ENCODE peak calls at places on chromosomes 13 and 19, in nine cellular contexts. M, S, H, L, P, Y, D, Q and F are unnamed samples.

GRCh38 chr13:75369986-75370385 is 112.0 kb downstream of the TBC1D4 start:
- DNase-seq in D (no peak), Q (no peak), P (peak), M (peak), S (no peak), Y (no peak), H (no peak), L (no peak), F (no peak)

GRCh38 chr13:110006304-110006703 is 219.9 kb upstream of the IRS2 start:
- DNase-seq in H (no peak), Y (no peak), P (no peak), S (no peak), Q (no peak), L (peak), D (peak), M (no peak), F (peak)

GRCh38 chr13:44932850-44933251 is 56.4 kb downstream of the NUFIP1 start:
- DNase-seq in H (peak), D (no peak), P (peak), S (peak), M (no peak), L (peak), Y (no peak), Q (no peak), F (peak)

GRCh38 chr13:73940098-73940497 is 194.1 kb downstream of the KLF12 start:
- DNase-seq in Q (no peak), H (peak), M (no peak), L (no peak), D (no peak), Y (no peak), P (no peak), S (peak), F (no peak)

GRCh38 chr13:82374719-82375118 is 1507.6 kb downstream of the SLITRK1 start:
- DNase-seq in H (no peak), D (no peak), Y (no peak), L (no peak), P (no peak), M (no peak), Q (no peak), S (no peak), F (no peak)

GRCh38 chr13:40394304-40394983 is 272.0 kb downstream of the FOXO1 start:
- DNase-seq in Q (no peak), P (peak), S (no peak), D (no peak), H (no peak), L (peak), M (no peak), Y (no peak), F (no peak)

GRCh38 chr19:406999-407491 is 1.9 kb downstream of the C2CD4C start:
- DNase-seq in H (no peak), Q (no peak), S (no peak), M (peak), D (peak), L (no peak), P (no peak), Y (peak), F (no peak)

GRCh38 chr13:98405107-98405571 is 171.8 kb downstream of the STK24 start:
- DNase-seq in Q (no peak), Y (no peak), M (no peak), P (peak), S (no peak), D (no peak), H (no peak), L (peak), F (peak)

GRCh38 chr19:35468637-35469036 is 20.6 kb downstream of the FFAR2 start:
- DNase-seq in L (peak), M (peak), Q (peak), D (no peak), H (peak), S (peak), Y (no peak), P (peak), F (no peak)

GRCh38 chr13:50208826-50209335 is 193.6 kb downstream of the KCNRG start:
- DNase-seq in S (peak), L (peak), Y (peak), H (peak), M (peak), D (peak), Q (peak), P (peak), F (peak)

GRCh38 chr13:50319603-50320296 is 304.5 kb downstream of the KCNRG start:
- DNase-seq in M (no peak), H (no peak), D (no peak), S (peak), Y (no peak), Q (no peak), L (peak), P (peak), F (peak)

GRCh38 chr13:44013666-44014291 is 134.1 kb downstream of the LACC1 start:
- DNase-seq in H (no peak), L (peak), Q (no peak), P (peak), M (no peak), D (no peak), S (peak), Y (no peak), F (peak)

GRCh38 chr13:46582190-46582589 is 29.2 kb downstream of the LRCH1 start:
- DNase-seq in Y (no peak), D (no peak), S (no peak), P (no peak), M (no peak), Q (no peak), H (no peak), L (no peak), F (no peak)

GRCh38 chr19:11025445-11025844 is 63.8 kb upstream of the LDLR start:
- DNase-seq in P (peak), H (no peak), Q (no peak), L (no peak), S (no peak), M (no peak), D (no peak), Y (no peak), F (no peak)

GRCh38 chr19:12611361-12611699 is 610 bp downstream of the ZNF791 start:
- DNase-seq in H (peak), M (peak), D (peak), L (peak), P (peak), S (peak), Y (peak), Q (peak), F (peak)

GRCh38 chr13:80047406-80047805 is 293.5 kb downstream of the SPRY2 start:
- DNase-seq in P (peak), S (no peak), H (no peak), D (no peak), Q (no peak), Y (no peak), M (no peak), L (peak), F (peak)

GRCh38 chr13:39023316-39023715 is 14.6 kb downstream of the PROSER1 start:
- DNase-seq in Q (no peak), P (peak), S (no peak), Y (no peak), D (no peak), H (no peak), M (no peak), L (peak), F (no peak)

GRCh38 chr19:4025317-4025716 is 17.8 kb downstream of the PIAS4 start:
- DNase-seq in Y (no peak), P (no peak), L (no peak), Q (no peak), D (no peak), S (no peak), M (peak), H (no peak), F (no peak)
- H3K4me3 ChIP-seq in Y (no peak), P (no peak), L (no peak), Q (no peak), D (no peak), S (no peak), M (no peak), H (no peak), F (no peak)

DNA sequence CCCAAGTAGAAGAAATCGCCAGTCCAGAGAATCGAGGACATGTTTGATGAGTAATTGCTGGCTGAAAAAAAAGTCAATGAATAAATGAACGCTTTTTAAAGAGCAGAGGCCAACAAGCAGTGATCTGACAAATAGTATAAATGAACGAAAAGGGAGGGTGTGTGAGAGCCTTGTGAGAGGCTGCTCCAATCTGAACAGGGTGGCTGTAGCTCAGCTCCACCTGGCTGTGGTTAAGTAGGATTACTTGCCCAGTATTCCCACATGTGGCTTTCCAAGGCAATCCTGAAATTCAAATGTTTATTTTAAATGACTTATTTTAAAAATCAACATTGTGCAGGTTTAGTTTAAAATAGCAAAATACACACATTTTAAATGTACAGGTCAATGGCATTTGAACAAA is 117.0 kb downstream of the TSHZ3 start:
- DNase-seq in M (no peak), P (peak), S (no peak), L (no peak), Y (no peak), D (no peak), H (no peak), Q (no peak), F (peak)
- TF ChIP-seq CTCF in M (no peak), P (no peak), S (no peak), L (no peak), Y (peak), D (no peak), H (no peak), Q (no peak), F (no peak)

GRCh38 chr19:3625996-3626472 is 556 bp downstream of the CACTIN start:
- DNase-seq in L (no peak), Q (no peak), P (peak), Y (no peak), S (no peak), D (no peak), M (no peak), H (no peak), F (no peak)

GRCh38 chr19:3623716-3624115 is 2.9 kb downstream of the CACTIN start:
- DNase-seq in M (peak), S (no peak), D (no peak), Y (no peak), H (no peak), L (no peak), P (no peak), Q (no peak), F (no peak)

GRCh38 chr19:3631053-3631861 is 4.7 kb upstream of the CACTIN start:
- DNase-seq in L (no peak), S (no peak), D (no peak), H (no peak), P (no peak), Q (no peak), Y (no peak), M (no peak), F (no peak)

GRCh38 chr19:3626473-3627350 is at the start of gene CACTIN:
- DNase-seq in D (peak), H (peak), M (peak), Y (peak), L (peak), P (peak), S (peak), Q (peak), F (peak)

DNA sequence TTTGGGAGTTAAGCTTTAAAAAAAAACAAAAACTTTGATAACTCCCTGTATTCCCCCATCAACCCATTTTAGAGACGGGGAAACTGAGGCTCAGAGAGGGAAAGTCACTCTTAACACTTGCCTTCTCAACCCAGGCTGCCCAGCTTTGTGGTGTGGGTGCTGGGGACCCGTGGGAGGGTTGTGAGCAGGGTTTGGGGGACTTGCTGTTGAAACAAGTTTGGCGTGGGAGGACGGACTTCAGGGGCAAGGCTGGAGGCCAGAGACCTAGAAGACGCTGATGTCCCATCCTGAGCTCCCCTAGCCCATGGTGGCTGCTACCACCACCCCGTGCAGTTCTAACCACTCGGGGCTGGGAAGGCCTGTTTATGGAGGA is 747 bp upstream of the CACTIN start:
- DNase-seq in M (no peak), P (no peak), H (no peak), S (no peak), Y (no peak), L (no peak), Q (no peak), D (no peak), F (no peak)
- H3K4me3 ChIP-seq in M (peak), P (no peak), H (peak), S (peak), Y (no peak), L (peak), Q (peak), D (no peak), F (no peak)

DNA sequence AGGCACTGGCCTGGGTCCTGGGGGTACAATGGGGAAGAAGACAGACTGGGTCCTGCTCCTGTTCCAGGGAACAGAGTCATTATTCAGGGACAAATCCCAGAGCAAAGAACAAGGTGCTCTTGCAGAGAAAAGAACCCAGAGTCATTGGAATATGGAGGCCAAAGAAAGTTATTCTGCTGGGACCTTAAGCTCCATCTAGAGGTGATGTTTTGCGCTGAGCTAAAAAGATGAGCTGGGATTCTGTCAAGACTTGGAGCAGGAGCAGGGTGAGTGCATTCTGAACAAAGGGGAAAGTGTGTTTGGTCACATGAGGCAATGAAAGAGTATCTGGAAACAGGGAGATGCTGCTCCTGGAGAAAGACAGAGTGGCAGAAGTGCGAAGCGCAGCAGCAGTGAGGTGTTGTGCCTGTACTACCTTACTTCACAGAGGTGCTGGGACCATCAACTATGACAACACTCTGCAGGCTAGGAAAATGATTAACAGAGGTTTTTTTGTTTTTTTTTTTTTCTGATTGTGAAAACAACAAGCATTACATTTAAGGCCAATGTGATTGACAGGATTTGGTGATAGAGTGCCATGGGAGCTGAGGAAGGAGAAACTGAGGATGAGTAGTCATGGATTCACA is 95.3 kb upstream of the TNFSF11 start:
- DNase-seq in Q (no peak), S (no peak), L (peak), H (no peak), P (peak), D (no peak), M (no peak), Y (no peak), F (peak)
- TF ChIP-seq CTCF in Q (no peak), S (peak), L (peak), H (peak), P (peak), D (no peak), M (peak), Y (peak), F (peak)

GRCh38 chr13:22836475-22836874 is 344.3 kb upstream of the SGCG start:
- DNase-seq in S (no peak), L (no peak), D (no peak), Y (no peak), M (no peak), H (no peak), P (no peak), Q (no peak), F (no peak)
- H3K4me3 ChIP-seq in S (no peak), L (no peak), D (no peak), Y (no peak), M (no peak), H (no peak), P (no peak), Q (no peak), F (no peak)

GRCh38 chr19:41159861-41160260 is 33.2 kb upstream of the CYP2S1 start:
- DNase-seq in D (no peak), M (no peak), P (no peak), Q (no peak), Y (no peak), H (no peak), L (no peak), S (no peak), F (no peak)

GRCh38 chr19:41154060-41154459 is 39.0 kb upstream of the CYP2S1 start:
- DNase-seq in M (no peak), L (no peak), Q (no peak), Y (no peak), P (no peak), H (no peak), D (no peak), S (no peak), F (no peak)

GRCh38 chr19:41161903-41162302 is 31.1 kb upstream of the CYP2S1 start:
- DNase-seq in S (no peak), L (no peak), M (no peak), Q (no peak), H (no peak), P (no peak), D (no peak), Y (peak), F (no peak)

GRCh38 chr19:41156207-41156606 is 36.8 kb upstream of the CYP2S1 start:
- DNase-seq in D (no peak), H (no peak), Q (no peak), M (no peak), L (no peak), P (peak), Y (no peak), S (no peak), F (no peak)
- TF ChIP-seq CTCF in D (no peak), H (no peak), Q (peak), M (no peak), L (peak), P (peak), Y (no peak), S (no peak), F (peak)

DNA sequence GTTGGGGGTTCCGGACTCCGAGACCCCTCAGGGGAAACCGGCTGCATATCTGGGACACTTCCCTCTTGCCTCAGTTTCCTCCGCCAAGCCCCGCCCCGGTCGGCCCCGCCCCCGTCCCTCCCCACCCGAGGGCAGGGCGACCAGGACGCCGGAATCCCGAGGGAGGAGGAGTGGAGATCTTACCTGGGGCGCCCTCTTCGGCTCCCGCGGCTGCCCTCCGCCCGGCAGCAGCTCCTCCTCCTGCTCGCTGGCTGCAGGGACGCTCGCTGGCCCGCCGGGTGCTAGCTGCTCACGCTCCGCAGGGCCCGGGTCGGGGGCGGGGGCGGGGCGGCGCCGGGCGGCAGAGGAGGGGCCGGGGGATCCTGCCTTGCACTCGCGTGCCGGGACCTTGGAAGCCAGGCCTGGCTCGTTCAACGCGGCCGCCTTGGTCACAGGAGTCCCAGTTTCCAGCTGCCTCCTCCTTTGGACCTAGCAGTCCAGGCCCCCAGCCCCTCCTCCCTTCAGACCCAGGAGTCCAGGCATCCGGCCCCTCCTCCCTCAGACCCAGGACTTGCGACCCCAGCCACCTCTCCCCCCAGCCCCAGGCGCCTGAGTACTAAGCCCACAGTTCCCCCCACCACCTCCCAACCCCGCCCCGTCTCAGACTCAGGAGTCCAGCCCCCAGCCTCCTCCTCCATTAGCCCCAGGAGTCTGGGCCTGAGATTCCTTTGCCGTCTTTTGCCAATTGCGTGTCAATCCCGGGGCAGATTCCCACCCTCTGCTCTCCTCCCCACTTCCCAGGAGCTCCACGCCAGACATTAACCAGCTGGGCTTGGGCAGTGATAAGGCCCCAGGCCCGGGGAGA is at the start of gene NTF4:
- DNase-seq in P (peak), S (no peak), Y (peak), D (no peak), M (peak), H (no peak), Q (no peak), L (peak), F (no peak)
- H3K4me3 ChIP-seq in P (peak), S (peak), Y (peak), D (peak), M (no peak), H (peak), Q (peak), L (no peak), F (peak)

GRCh38 chr19:33302175-33302973 is at the start of gene CEBPA:
- DNase-seq in L (peak), D (peak), P (peak), S (peak), H (peak), Q (peak), M (peak), Y (peak), F (peak)
- TF ChIP-seq CTCF in L (no peak), D (peak), P (peak), S (peak), H (no peak), Q (peak), M (peak), Y (peak), F (peak)